ENCODE peak calls at places on chromosomes 7 and 10, in eight cellular contexts. I, Y, X, E, A, C, K and P are unnamed samples.

GRCh38 chr7:849781-850180 is 17.5 kb downstream of the SUN1 start:
- DNase-seq in I (no peak), K (no peak), C (no peak), A (no peak), Y (no peak), E (no peak), X (no peak), P (no peak)

GRCh38 chr10:21336476-21337170 is 188.9 kb downstream of the SKIDA1 start:
- DNase-seq in Y (no peak), K (peak), X (peak), C (no peak), I (peak), A (peak), E (no peak), P (peak)

GRCh38 chr10:43871545-43871944 is 222.9 kb upstream of the ZNF32 start:
- DNase-seq in X (no peak), C (no peak), A (no peak), E (no peak), Y (no peak), I (no peak), K (no peak), P (no peak)

GRCh38 chr7:95511716-95512260 is 26.0 kb downstream of the ASB4 start:
- DNase-seq in C (peak), A (peak), I (peak), X (peak), Y (peak), E (peak), K (peak), P (peak)

GRCh38 chr10:60986779-60987178 is 42.8 kb upstream of the RHOBTB1 start:
- DNase-seq in E (no peak), I (no peak), C (no peak), A (no peak), X (no peak), Y (no peak), K (no peak), P (no peak)

GRCh38 chr7:29146082-29146706 is at the start of gene CPVL:
- DNase-seq in X (no peak), I (peak), E (no peak), K (no peak), C (peak), A (no peak), Y (peak), P (peak)

GRCh38 chr7:128221929-128222403 is 19.1 kb upstream of the LEP start:
- DNase-seq in Y (no peak), A (peak), I (no peak), C (no peak), K (peak), X (peak), E (no peak), P (peak)

GRCh38 chr10:48364659-48365405 is 58.4 kb downstream of the MAPK8 start:
- DNase-seq in X (peak), K (no peak), A (peak), Y (no peak), E (no peak), I (peak), C (no peak), P (no peak)

GRCh38 chr10:62662471-62662870 is 142.0 kb upstream of the ADO start:
- DNase-seq in Y (no peak), X (no peak), E (no peak), C (no peak), K (no peak), I (no peak), A (no peak), P (no peak)

GRCh38 chr7:50068026-50068425 is 25.0 kb downstream of the ZPBP start:
- DNase-seq in I (no peak), A (peak), K (peak), X (peak), Y (no peak), C (no peak), E (no peak), P (peak)

GRCh38 chr10:93071177-93071472 is 2.6 kb upstream of the CYP26A1 start:
- DNase-seq in C (no peak), Y (no peak), E (no peak), I (no peak), A (no peak), X (no peak), K (no peak), P (no peak)

GRCh38 chr10:123841115-123841514 is 50.5 kb downstream of the CPXM2 start:
- DNase-seq in C (no peak), E (no peak), I (no peak), A (no peak), K (no peak), X (no peak), Y (no peak), P (no peak)

GRCh38 chr10:18196806-18197550 is 56.8 kb downstream of the CACNB2 start:
- DNase-seq in K (no peak), Y (peak), E (no peak), A (no peak), I (no peak), X (no peak), C (no peak), P (no peak)

GRCh38 chr7:132030161-132030568 is 473.7 kb upstream of the PODXL start:
- DNase-seq in Y (no peak), K (no peak), E (no peak), C (no peak), I (no peak), X (no peak), A (peak), P (peak)

GRCh38 chr10:44628921-44629320 is 244.0 kb upstream of the CXCL12 start:
- DNase-seq in X (peak), K (no peak), I (no peak), Y (no peak), E (no peak), A (peak), C (no peak), P (no peak)

GRCh38 chr7:14104861-14105260 is 115.4 kb upstream of the ETV1 start:
- DNase-seq in X (no peak), E (no peak), I (no peak), Y (no peak), K (no peak), A (no peak), C (no peak), P (no peak)

GRCh38 chr10:101291254-101292193 is 62.3 kb upstream of the LBX1 start:
- DNase-seq in C (peak), Y (no peak), A (no peak), E (peak), X (no peak), I (peak), K (peak), P (peak)

GRCh38 chr10:43355749-43356371 is 15.6 kb upstream of the FXYD4 start:
- DNase-seq in A (peak), I (no peak), C (no peak), X (peak), Y (no peak), E (no peak), K (no peak), P (peak)

GRCh38 chr7:102991077-102991539 is 78.3 kb downstream of the LRRC17 start:
- DNase-seq in C (no peak), E (no peak), Y (no peak), K (no peak), I (no peak), X (no peak), A (peak), P (no peak)

GRCh38 chr10:98309366-98310355 is 41.7 kb upstream of the LOXL4 start:
- DNase-seq in Y (peak), K (peak), A (peak), E (no peak), I (peak), X (peak), C (peak), P (peak)

GRCh38 chr7:43038229-43038628 is 74.2 kb upstream of the HECW1 start:
- DNase-seq in K (no peak), Y (no peak), E (no peak), I (no peak), C (no peak), X (peak), A (peak), P (no peak)

GRCh38 chr7:7131273-7131672 is 51.1 kb upstream of the C1GALT1 start:
- DNase-seq in K (no peak), Y (no peak), I (no peak), C (no peak), A (no peak), X (no peak), E (no peak), P (no peak)

GRCh38 chr10:30241422-30242110 is 107.5 kb downstream of the MTPAP start:
- DNase-seq in I (no peak), X (no peak), K (no peak), A (no peak), Y (no peak), E (no peak), C (no peak), P (no peak)

GRCh38 chr7:27689045-27689877 is 26.6 kb upstream of the HIBADH start:
- DNase-seq in A (peak), I (no peak), X (peak), K (no peak), C (peak), Y (no peak), E (no peak), P (peak)

GRCh38 chr10:49052069-49052468 is 63.3 kb downstream of the VSTM4 start:
- DNase-seq in A (no peak), C (no peak), E (no peak), K (no peak), Y (no peak), X (no peak), I (no peak), P (no peak)

GRCh38 chr7:123770378-123770777 is 21.6 kb upstream of the WASL start:
- DNase-seq in E (no peak), K (peak), A (peak), Y (no peak), C (no peak), X (peak), I (no peak), P (peak)

GRCh38 chr10:72310241-72310633 is 36.5 kb downstream of the DDIT4 start:
- DNase-seq in E (no peak), K (no peak), A (peak), I (no peak), X (peak), C (no peak), Y (no peak), P (peak)

GRCh38 chr10:64271983-64272382 is 750.8 kb downstream of the REEP3 start:
- DNase-seq in E (no peak), Y (no peak), I (no peak), C (no peak), K (no peak), A (no peak), X (no peak), P (peak)

GRCh38 chr7:81321922-81322321 is 403.1 kb upstream of the SEMA3C start:
- DNase-seq in X (no peak), C (no peak), I (no peak), K (no peak), Y (no peak), A (no peak), E (no peak), P (no peak)

GRCh38 chr7:4659551-4660286 is 22.4 kb upstream of the FOXK1 start:
- DNase-seq in X (no peak), I (no peak), E (no peak), K (no peak), C (peak), A (no peak), Y (no peak), P (no peak)

GRCh38 chr10:108736111-108736510 is 1187.2 kb downstream of the XPNPEP1 start:
- DNase-seq in X (no peak), A (no peak), I (no peak), Y (no peak), K (no peak), C (no peak), E (no peak), P (no peak)

GRCh38 chr7:18820981-18821380 is 296.5 kb downstream of the TWIST1 start:
- DNase-seq in Y (no peak), X (no peak), I (no peak), E (no peak), A (no peak), C (no peak), K (no peak), P (no peak)

GRCh38 chr7:106033735-106034134 is 70.7 kb downstream of the CDHR3 start:
- DNase-seq in X (no peak), C (no peak), Y (no peak), E (no peak), I (no peak), K (no peak), A (no peak), P (no peak)

GRCh38 chr7:106031271-106032029 is 68.4 kb downstream of the CDHR3 start:
- DNase-seq in X (no peak), C (peak), Y (peak), E (no peak), K (no peak), A (no peak), I (no peak), P (no peak)

GRCh38 chr7:106029448-106029847 is 66.4 kb downstream of the CDHR3 start:
- DNase-seq in K (no peak), E (no peak), Y (peak), A (no peak), C (no peak), X (no peak), I (no peak), P (no peak)

GRCh38 chr7:106032295-106032694 is 69.2 kb downstream of the CDHR3 start:
- DNase-seq in C (no peak), X (no peak), K (no peak), E (no peak), I (no peak), A (no peak), Y (peak), P (no peak)

DNA sequence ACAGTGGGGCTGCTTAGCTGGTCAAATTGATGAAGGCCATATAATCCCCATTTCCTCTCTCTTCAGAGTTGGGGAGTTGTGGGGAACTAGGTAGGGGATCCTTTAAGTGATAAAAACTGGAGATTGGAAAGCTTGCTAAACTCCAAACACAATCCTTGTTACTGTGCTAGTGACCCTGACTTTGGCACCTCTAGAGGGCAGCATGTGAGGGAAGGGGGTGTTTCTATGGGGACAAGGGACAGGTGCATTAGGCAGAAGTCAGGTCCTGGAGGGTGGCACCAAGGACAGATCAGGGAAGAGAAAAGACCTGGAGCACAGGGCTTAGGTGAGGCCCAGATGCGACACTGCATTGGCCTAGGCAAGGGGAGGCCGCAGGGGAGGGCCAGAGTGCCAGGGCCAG is 66.9 kb downstream of the CDHR3 start:
- DNase-seq in A (no peak), C (no peak), I (no peak), K (no peak), E (no peak), Y (peak), X (no peak), P (no peak)
- TF ChIP-seq CTCF in A (no peak), C (no peak), I (no peak), K (no peak), E (no peak), Y (no peak), X (no peak), P (no peak)

DNA sequence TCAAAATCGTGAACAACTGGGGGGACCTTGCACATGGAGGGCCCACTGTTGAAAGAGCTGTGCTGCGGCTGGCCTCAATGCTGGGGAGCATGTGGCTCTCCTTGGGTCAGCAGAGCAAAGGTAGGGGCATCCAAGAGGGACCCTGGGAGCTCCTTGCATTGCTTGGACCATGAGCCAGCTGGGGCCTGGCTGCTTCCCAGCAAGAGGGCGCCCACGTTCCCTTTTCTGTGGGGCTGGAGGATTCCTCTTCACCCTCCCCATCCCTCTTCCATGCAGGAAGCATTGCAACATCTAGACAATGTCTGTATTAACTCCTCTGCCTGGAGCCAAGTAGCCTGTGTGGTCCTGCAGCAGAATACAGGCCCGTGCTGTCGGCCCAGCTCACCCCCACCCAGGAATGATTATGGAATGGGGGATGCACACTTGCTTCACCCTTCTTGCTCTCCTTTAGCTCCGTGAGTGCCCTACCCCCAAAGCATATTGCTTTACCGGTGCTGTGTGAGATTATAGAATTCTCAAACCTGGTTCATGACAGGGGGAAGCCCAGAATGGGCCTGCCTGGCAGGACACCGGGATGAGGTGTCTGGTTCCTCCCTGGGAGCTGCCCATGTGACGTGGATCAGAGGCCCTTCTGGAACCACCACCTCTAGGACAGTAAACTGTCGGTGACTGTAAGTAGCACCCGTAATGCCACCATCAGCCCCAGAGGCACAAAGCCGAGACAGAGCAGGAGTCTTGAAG is 61.9 kb downstream of the SYPL1 start:
- DNase-seq in X (peak), C (peak), Y (peak), A (peak), I (no peak), E (no peak), K (no peak), P (no peak)
- TF ChIP-seq CTCF in X (peak), C (no peak), Y (no peak), A (peak), I (no peak), E (no peak), K (peak), P (no peak)

GRCh38 chr7:140300263-140301131 is 97.8 kb downstream of the SLC37A3 start:
- DNase-seq in E (no peak), C (no peak), X (no peak), I (no peak), A (no peak), Y (no peak), K (no peak), P (no peak)
- TF ChIP-seq CTCF in E (no peak), C (no peak), X (no peak), I (no peak), A (no peak), Y (no peak), K (no peak), P (no peak)

GRCh38 chr10:4892681-4893080 is 66.7 kb downstream of the AKR1E2 start:
- DNase-seq in C (no peak), K (no peak), Y (no peak), E (no peak), A (no peak), I (no peak), X (no peak), P (no peak)
- TF ChIP-seq CTCF in C (no peak), K (no peak), Y (no peak), E (no peak), A (no peak), I (no peak), X (no peak), P (no peak)

GRCh38 chr7:26657139-26657753 is 207.1 kb downstream of the SKAP2 start:
- DNase-seq in K (no peak), X (no peak), Y (no peak), I (no peak), E (no peak), A (no peak), C (peak), P (no peak)
- TF ChIP-seq CTCF in K (no peak), X (no peak), Y (no peak), I (no peak), E (no peak), A (no peak), C (peak), P (no peak)

DNA sequence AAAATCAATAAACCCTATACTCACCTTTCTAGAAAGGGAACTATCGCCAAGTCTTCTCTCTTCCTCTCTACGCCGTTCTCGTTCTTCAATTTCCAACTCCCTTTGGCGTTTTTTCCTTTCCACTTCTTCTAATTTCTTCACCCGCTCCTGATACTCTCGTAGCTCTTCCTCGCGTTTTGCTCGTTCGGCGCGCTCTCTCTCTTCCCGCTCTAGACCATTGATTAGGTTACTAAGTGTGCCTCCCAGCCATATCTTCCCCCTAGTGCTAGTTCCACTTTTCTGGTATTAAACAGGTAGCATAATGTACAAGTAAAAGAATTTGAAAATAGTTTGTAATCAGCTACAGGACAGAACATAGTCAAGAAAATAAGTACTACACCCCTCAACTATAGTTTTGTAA is 20.3 kb downstream of the NANOS1 start:
- DNase-seq in C (no peak), K (no peak), X (no peak), I (no peak), Y (no peak), E (no peak), A (no peak), P (no peak)
- TF ChIP-seq CTCF in C (no peak), K (no peak), X (no peak), I (no peak), Y (no peak), E (no peak), A (no peak), P (no peak)

GRCh38 chr7:100358857-100359212 is 918 bp downstream of the PILRB start:
- DNase-seq in X (no peak), C (no peak), A (no peak), I (no peak), K (no peak), Y (no peak), E (no peak), P (no peak)

GRCh38 chr7:100360102-100360607 is 2.2 kb downstream of the PILRB start:
- DNase-seq in A (no peak), C (no peak), I (no peak), X (no peak), K (no peak), E (no peak), Y (no peak), P (no peak)

GRCh38 chr7:100356416-100357068 is 1.4 kb upstream of the PILRB start:
- DNase-seq in C (no peak), Y (no peak), K (no peak), E (no peak), A (no peak), X (no peak), I (no peak), P (no peak)

GRCh38 chr7:100357131-100357561 is 771 bp upstream of the PILRB start:
- DNase-seq in Y (no peak), I (no peak), A (no peak), K (no peak), C (no peak), E (no peak), X (no peak), P (no peak)

DNA sequence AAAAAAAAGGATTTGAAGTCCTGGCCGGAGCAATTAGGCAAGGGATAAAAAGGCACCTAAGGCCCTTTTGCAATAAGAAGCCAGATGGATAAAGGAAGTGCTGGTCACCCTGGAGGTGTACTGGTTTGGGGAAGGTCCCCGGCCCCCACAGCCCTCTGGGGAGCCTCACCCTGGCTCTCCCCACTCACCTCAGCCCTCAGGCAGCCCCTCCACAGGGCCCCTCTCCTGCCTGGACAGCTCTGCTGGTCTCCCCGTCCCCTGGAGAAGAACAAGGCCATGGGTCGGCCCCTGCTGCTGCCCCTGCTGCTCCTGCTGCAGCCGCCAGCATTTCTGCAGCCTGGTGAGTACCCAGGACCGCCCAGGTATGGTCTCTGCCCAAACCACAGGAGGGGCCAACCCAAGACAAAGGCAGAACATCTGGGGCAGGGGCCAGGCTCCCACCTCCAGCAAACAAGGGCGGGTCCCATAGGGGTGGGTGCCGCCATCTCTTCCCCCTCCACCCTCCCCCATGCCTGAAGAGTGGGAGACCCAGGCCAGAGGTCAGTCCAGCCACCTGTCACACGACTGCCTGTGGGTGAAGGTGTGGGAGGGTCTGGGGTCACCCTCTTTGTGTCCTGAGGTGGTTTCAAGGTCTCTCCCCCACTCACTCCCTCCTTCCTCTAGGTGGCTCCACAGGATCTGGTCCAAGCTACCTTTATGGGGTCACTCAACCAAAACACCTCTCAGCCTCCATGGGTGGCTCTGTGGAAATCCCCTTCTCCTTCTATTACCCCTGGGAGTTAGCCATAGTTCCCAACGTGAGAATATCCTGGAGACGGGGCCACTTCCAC is at the start of gene PILRB:
- DNase-seq in K (no peak), I (no peak), E (no peak), A (no peak), C (no peak), Y (no peak), X (no peak), P (no peak)
- TF ChIP-seq CTCF in K (no peak), I (no peak), E (no peak), A (no peak), C (no peak), Y (no peak), X (no peak), P (no peak)

GRCh38 chr10:80459047-80459865 is 5.1 kb downstream of the TSPAN14 start:
- DNase-seq in E (no peak), Y (peak), K (no peak), I (peak), C (no peak), A (peak), X (peak), P (peak)
- TF ChIP-seq CTCF in E (no peak), Y (no peak), K (no peak), I (no peak), C (no peak), A (no peak), X (no peak), P (no peak)